ENCODE peak calls at places on chromosomes 5 and 9, in seven cellular contexts. One of them, this sample, is unnamed.

GRCh38 chr5:133906303-133906702 is 62.1 kb downstream of the C5orf15 start:
- ATAC-seq in SK-N-SH treated with all-trans-retinoic acid at 6 μM for 48 hours: no peak
- ATAC-seq in CD8-positive, alpha-beta T cell: no peak
- ATAC-seq in effector memory CD8-positive, alpha-beta T cell: no peak
- ATAC-seq in left lobe of liver: no peak
- ATAC-seq in stimulated activated naive CD8-positive, alpha-beta T cell treated with anti-CD3 and anti-CD28 coated beads, Interleukin-15, amount 100 ng/mL, for 72 hours: no peak
- ATAC-seq in activated CD8-positive, alpha-beta memory T cell treated with anti-CD3 and anti-CD28 coated beads, Interleukin-2, amount 10 ng/mL, durations not matched to agents 7 days and 5 days: no peak
- ATAC-seq in this sample: peak

GRCh38 chr5:143121135-143121474 is 282.4 kb downstream of the NR3C1 start:
- ATAC-seq in stimulated activated naive CD8-positive, alpha-beta T cell treated with anti-CD3 and anti-CD28 coated beads, Interleukin-15, amount 100 ng/mL, for 72 hours: peak
- ATAC-seq in SK-N-SH treated with all-trans-retinoic acid at 6 μM for 48 hours: no peak
- ATAC-seq in CD8-positive, alpha-beta T cell: peak
- ATAC-seq in left lobe of liver: no peak
- ATAC-seq in effector memory CD8-positive, alpha-beta T cell: peak
- ATAC-seq in activated CD8-positive, alpha-beta memory T cell treated with anti-CD3 and anti-CD28 coated beads, Interleukin-2, amount 10 ng/mL, durations not matched to agents 7 days and 5 days: peak
- ATAC-seq in this sample: peak

GRCh38 chr9:129394920-129395279 is 216.8 kb upstream of the IER5L start:
- ATAC-seq in CD8-positive, alpha-beta T cell: no peak
- ATAC-seq in stimulated activated naive CD8-positive, alpha-beta T cell treated with anti-CD3 and anti-CD28 coated beads, Interleukin-15, amount 100 ng/mL, for 72 hours: no peak
- ATAC-seq in effector memory CD8-positive, alpha-beta T cell: no peak
- ATAC-seq in activated CD8-positive, alpha-beta memory T cell treated with anti-CD3 and anti-CD28 coated beads, Interleukin-2, amount 10 ng/mL, durations not matched to agents 7 days and 5 days: no peak
- ATAC-seq in left lobe of liver: no peak
- ATAC-seq in SK-N-SH treated with all-trans-retinoic acid at 6 μM for 48 hours: no peak
- ATAC-seq in this sample: no peak

GRCh38 chr5:34672196-34672595 is 16.1 kb downstream of the RAI14 start:
- ATAC-seq in stimulated activated naive CD8-positive, alpha-beta T cell treated with anti-CD3 and anti-CD28 coated beads, Interleukin-15, amount 100 ng/mL, for 72 hours: no peak
- ATAC-seq in SK-N-SH treated with all-trans-retinoic acid at 6 μM for 48 hours: peak
- ATAC-seq in left lobe of liver: no peak
- ATAC-seq in effector memory CD8-positive, alpha-beta T cell: no peak
- ATAC-seq in activated CD8-positive, alpha-beta memory T cell treated with anti-CD3 and anti-CD28 coated beads, Interleukin-2, amount 10 ng/mL, durations not matched to agents 7 days and 5 days: no peak
- ATAC-seq in CD8-positive, alpha-beta T cell: no peak
- ATAC-seq in this sample: no peak

GRCh38 chr9:99092643-99093491 is 12.0 kb upstream of the TGFBR1 start:
- ATAC-seq in effector memory CD8-positive, alpha-beta T cell: peak
- ATAC-seq in stimulated activated naive CD8-positive, alpha-beta T cell treated with anti-CD3 and anti-CD28 coated beads, Interleukin-15, amount 100 ng/mL, for 72 hours: peak
- ATAC-seq in SK-N-SH treated with all-trans-retinoic acid at 6 μM for 48 hours: no peak
- ATAC-seq in activated CD8-positive, alpha-beta memory T cell treated with anti-CD3 and anti-CD28 coated beads, Interleukin-2, amount 10 ng/mL, durations not matched to agents 7 days and 5 days: peak
- ATAC-seq in left lobe of liver: no peak
- ATAC-seq in CD8-positive, alpha-beta T cell: peak
- ATAC-seq in this sample: peak

GRCh38 chr5:180390441-180391190 is 37.5 kb upstream of the GFPT2 start:
- ATAC-seq in effector memory CD8-positive, alpha-beta T cell: no peak
- ATAC-seq in left lobe of liver: no peak
- ATAC-seq in stimulated activated naive CD8-positive, alpha-beta T cell treated with anti-CD3 and anti-CD28 coated beads, Interleukin-15, amount 100 ng/mL, for 72 hours: no peak
- ATAC-seq in activated CD8-positive, alpha-beta memory T cell treated with anti-CD3 and anti-CD28 coated beads, Interleukin-2, amount 10 ng/mL, durations not matched to agents 7 days and 5 days: no peak
- ATAC-seq in SK-N-SH treated with all-trans-retinoic acid at 6 μM for 48 hours: no peak
- ATAC-seq in CD8-positive, alpha-beta T cell: no peak
- ATAC-seq in this sample: no peak

GRCh38 chr5:179777909-179778308 is 15.9 kb upstream of the LTC4S start:
- ATAC-seq in effector memory CD8-positive, alpha-beta T cell: no peak
- ATAC-seq in activated CD8-positive, alpha-beta memory T cell treated with anti-CD3 and anti-CD28 coated beads, Interleukin-2, amount 10 ng/mL, durations not matched to agents 7 days and 5 days: no peak
- ATAC-seq in stimulated activated naive CD8-positive, alpha-beta T cell treated with anti-CD3 and anti-CD28 coated beads, Interleukin-15, amount 100 ng/mL, for 72 hours: no peak
- ATAC-seq in SK-N-SH treated with all-trans-retinoic acid at 6 μM for 48 hours: no peak
- ATAC-seq in CD8-positive, alpha-beta T cell: no peak
- ATAC-seq in left lobe of liver: peak
- ATAC-seq in this sample: no peak

GRCh38 chr5:67983251-67983941 is 232.2 kb upstream of the PIK3R1 start:
- ATAC-seq in SK-N-SH treated with all-trans-retinoic acid at 6 μM for 48 hours: peak
- ATAC-seq in left lobe of liver: no peak
- ATAC-seq in CD8-positive, alpha-beta T cell: no peak
- ATAC-seq in stimulated activated naive CD8-positive, alpha-beta T cell treated with anti-CD3 and anti-CD28 coated beads, Interleukin-15, amount 100 ng/mL, for 72 hours: peak
- ATAC-seq in activated CD8-positive, alpha-beta memory T cell treated with anti-CD3 and anti-CD28 coated beads, Interleukin-2, amount 10 ng/mL, durations not matched to agents 7 days and 5 days: no peak
- ATAC-seq in effector memory CD8-positive, alpha-beta T cell: no peak
- ATAC-seq in this sample: peak

GRCh38 chr5:122089614-122090013 is 11.6 kb upstream of the LOX start:
- ATAC-seq in SK-N-SH treated with all-trans-retinoic acid at 6 μM for 48 hours: no peak
- ATAC-seq in effector memory CD8-positive, alpha-beta T cell: no peak
- ATAC-seq in CD8-positive, alpha-beta T cell: no peak
- ATAC-seq in left lobe of liver: no peak
- ATAC-seq in stimulated activated naive CD8-positive, alpha-beta T cell treated with anti-CD3 and anti-CD28 coated beads, Interleukin-15, amount 100 ng/mL, for 72 hours: no peak
- ATAC-seq in activated CD8-positive, alpha-beta memory T cell treated with anti-CD3 and anti-CD28 coated beads, Interleukin-2, amount 10 ng/mL, durations not matched to agents 7 days and 5 days: no peak
- ATAC-seq in this sample: no peak

GRCh38 chr5:79924936-79925893 is 65.8 kb downstream of the MTX3 start:
- ATAC-seq in effector memory CD8-positive, alpha-beta T cell: no peak
- ATAC-seq in SK-N-SH treated with all-trans-retinoic acid at 6 μM for 48 hours: peak
- ATAC-seq in stimulated activated naive CD8-positive, alpha-beta T cell treated with anti-CD3 and anti-CD28 coated beads, Interleukin-15, amount 100 ng/mL, for 72 hours: peak
- ATAC-seq in left lobe of liver: no peak
- ATAC-seq in CD8-positive, alpha-beta T cell: no peak
- ATAC-seq in activated CD8-positive, alpha-beta memory T cell treated with anti-CD3 and anti-CD28 coated beads, Interleukin-2, amount 10 ng/mL, durations not matched to agents 7 days and 5 days: peak
- ATAC-seq in this sample: peak

GRCh38 chr5:160537940-160538339 is 116.3 kb downstream of the PTTG1 start:
- ATAC-seq in CD8-positive, alpha-beta T cell: no peak
- ATAC-seq in left lobe of liver: no peak
- ATAC-seq in effector memory CD8-positive, alpha-beta T cell: no peak
- ATAC-seq in SK-N-SH treated with all-trans-retinoic acid at 6 μM for 48 hours: no peak
- ATAC-seq in activated CD8-positive, alpha-beta memory T cell treated with anti-CD3 and anti-CD28 coated beads, Interleukin-2, amount 10 ng/mL, durations not matched to agents 7 days and 5 days: no peak
- ATAC-seq in stimulated activated naive CD8-positive, alpha-beta T cell treated with anti-CD3 and anti-CD28 coated beads, Interleukin-15, amount 100 ng/mL, for 72 hours: peak
- ATAC-seq in this sample: peak

GRCh38 chr5:7673658-7674057 is 177.3 kb downstream of the CFAP90 start:
- ATAC-seq in activated CD8-positive, alpha-beta memory T cell treated with anti-CD3 and anti-CD28 coated beads, Interleukin-2, amount 10 ng/mL, durations not matched to agents 7 days and 5 days: no peak
- ATAC-seq in effector memory CD8-positive, alpha-beta T cell: no peak
- ATAC-seq in stimulated activated naive CD8-positive, alpha-beta T cell treated with anti-CD3 and anti-CD28 coated beads, Interleukin-15, amount 100 ng/mL, for 72 hours: no peak
- ATAC-seq in CD8-positive, alpha-beta T cell: no peak
- ATAC-seq in SK-N-SH treated with all-trans-retinoic acid at 6 μM for 48 hours: no peak
- ATAC-seq in left lobe of liver: no peak
- ATAC-seq in this sample: no peak

GRCh38 chr9:117464941-117465616 is 50.2 kb upstream of the ASTN2 start:
- ATAC-seq in effector memory CD8-positive, alpha-beta T cell: no peak
- ATAC-seq in CD8-positive, alpha-beta T cell: no peak
- ATAC-seq in left lobe of liver: no peak
- ATAC-seq in activated CD8-positive, alpha-beta memory T cell treated with anti-CD3 and anti-CD28 coated beads, Interleukin-2, amount 10 ng/mL, durations not matched to agents 7 days and 5 days: no peak
- ATAC-seq in SK-N-SH treated with all-trans-retinoic acid at 6 μM for 48 hours: no peak
- ATAC-seq in stimulated activated naive CD8-positive, alpha-beta T cell treated with anti-CD3 and anti-CD28 coated beads, Interleukin-15, amount 100 ng/mL, for 72 hours: no peak
- ATAC-seq in this sample: no peak

GRCh38 chr5:81402180-81402930 is 8.4 kb upstream of the ACOT12 start:
- ATAC-seq in left lobe of liver: peak
- ATAC-seq in CD8-positive, alpha-beta T cell: no peak
- ATAC-seq in effector memory CD8-positive, alpha-beta T cell: no peak
- ATAC-seq in stimulated activated naive CD8-positive, alpha-beta T cell treated with anti-CD3 and anti-CD28 coated beads, Interleukin-15, amount 100 ng/mL, for 72 hours: no peak
- ATAC-seq in SK-N-SH treated with all-trans-retinoic acid at 6 μM for 48 hours: no peak
- ATAC-seq in activated CD8-positive, alpha-beta memory T cell treated with anti-CD3 and anti-CD28 coated beads, Interleukin-2, amount 10 ng/mL, durations not matched to agents 7 days and 5 days: no peak
- ATAC-seq in this sample: no peak

GRCh38 chr5:138967806-138968448 is 92.8 kb upstream of the LRRTM2 start:
- ATAC-seq in left lobe of liver: no peak
- ATAC-seq in activated CD8-positive, alpha-beta memory T cell treated with anti-CD3 and anti-CD28 coated beads, Interleukin-2, amount 10 ng/mL, durations not matched to agents 7 days and 5 days: no peak
- ATAC-seq in CD8-positive, alpha-beta T cell: no peak
- ATAC-seq in stimulated activated naive CD8-positive, alpha-beta T cell treated with anti-CD3 and anti-CD28 coated beads, Interleukin-15, amount 100 ng/mL, for 72 hours: no peak
- ATAC-seq in effector memory CD8-positive, alpha-beta T cell: no peak
- ATAC-seq in SK-N-SH treated with all-trans-retinoic acid at 6 μM for 48 hours: no peak
- ATAC-seq in this sample: no peak

GRCh38 chr5:60821488-60822284 is 22.4 kb downstream of the ELOVL7 start:
- ATAC-seq in effector memory CD8-positive, alpha-beta T cell: no peak
- ATAC-seq in SK-N-SH treated with all-trans-retinoic acid at 6 μM for 48 hours: no peak
- ATAC-seq in left lobe of liver: no peak
- ATAC-seq in stimulated activated naive CD8-positive, alpha-beta T cell treated with anti-CD3 and anti-CD28 coated beads, Interleukin-15, amount 100 ng/mL, for 72 hours: no peak
- ATAC-seq in CD8-positive, alpha-beta T cell: no peak
- ATAC-seq in activated CD8-positive, alpha-beta memory T cell treated with anti-CD3 and anti-CD28 coated beads, Interleukin-2, amount 10 ng/mL, durations not matched to agents 7 days and 5 days: no peak
- ATAC-seq in this sample: no peak

GRCh38 chr5:125393416-125393815 is 647.0 kb upstream of the ZNF608 start:
- ATAC-seq in stimulated activated naive CD8-positive, alpha-beta T cell treated with anti-CD3 and anti-CD28 coated beads, Interleukin-15, amount 100 ng/mL, for 72 hours: no peak
- ATAC-seq in SK-N-SH treated with all-trans-retinoic acid at 6 μM for 48 hours: no peak
- ATAC-seq in effector memory CD8-positive, alpha-beta T cell: no peak
- ATAC-seq in left lobe of liver: no peak
- ATAC-seq in CD8-positive, alpha-beta T cell: no peak
- ATAC-seq in activated CD8-positive, alpha-beta memory T cell treated with anti-CD3 and anti-CD28 coated beads, Interleukin-2, amount 10 ng/mL, durations not matched to agents 7 days and 5 days: no peak
- ATAC-seq in this sample: no peak

GRCh38 chr9:14351206-14351605 is 37.3 kb upstream of the NFIB start:
- ATAC-seq in SK-N-SH treated with all-trans-retinoic acid at 6 μM for 48 hours: no peak
- ATAC-seq in activated CD8-positive, alpha-beta memory T cell treated with anti-CD3 and anti-CD28 coated beads, Interleukin-2, amount 10 ng/mL, durations not matched to agents 7 days and 5 days: no peak
- ATAC-seq in effector memory CD8-positive, alpha-beta T cell: no peak
- ATAC-seq in stimulated activated naive CD8-positive, alpha-beta T cell treated with anti-CD3 and anti-CD28 coated beads, Interleukin-15, amount 100 ng/mL, for 72 hours: no peak
- ATAC-seq in left lobe of liver: no peak
- ATAC-seq in CD8-positive, alpha-beta T cell: no peak
- ATAC-seq in this sample: no peak

GRCh38 chr9:13118294-13118693 is 161.2 kb downstream of the MPDZ start:
- ATAC-seq in CD8-positive, alpha-beta T cell: no peak
- ATAC-seq in left lobe of liver: no peak
- ATAC-seq in SK-N-SH treated with all-trans-retinoic acid at 6 μM for 48 hours: no peak
- ATAC-seq in activated CD8-positive, alpha-beta memory T cell treated with anti-CD3 and anti-CD28 coated beads, Interleukin-2, amount 10 ng/mL, durations not matched to agents 7 days and 5 days: no peak
- ATAC-seq in stimulated activated naive CD8-positive, alpha-beta T cell treated with anti-CD3 and anti-CD28 coated beads, Interleukin-15, amount 100 ng/mL, for 72 hours: no peak
- ATAC-seq in effector memory CD8-positive, alpha-beta T cell: no peak
- ATAC-seq in this sample: no peak

GRCh38 chr9:85425153-85425611 is 316.6 kb downstream of the AGTPBP1 start:
- ATAC-seq in effector memory CD8-positive, alpha-beta T cell: no peak
- ATAC-seq in left lobe of liver: peak
- ATAC-seq in SK-N-SH treated with all-trans-retinoic acid at 6 μM for 48 hours: peak
- ATAC-seq in activated CD8-positive, alpha-beta memory T cell treated with anti-CD3 and anti-CD28 coated beads, Interleukin-2, amount 10 ng/mL, durations not matched to agents 7 days and 5 days: peak
- ATAC-seq in stimulated activated naive CD8-positive, alpha-beta T cell treated with anti-CD3 and anti-CD28 coated beads, Interleukin-15, amount 100 ng/mL, for 72 hours: peak
- ATAC-seq in CD8-positive, alpha-beta T cell: no peak
- ATAC-seq in this sample: no peak

GRCh38 chr9:93380410-93381060 is 71.0 kb upstream of the FAM120A start:
- ATAC-seq in CD8-positive, alpha-beta T cell: no peak
- ATAC-seq in effector memory CD8-positive, alpha-beta T cell: no peak
- ATAC-seq in left lobe of liver: no peak
- ATAC-seq in SK-N-SH treated with all-trans-retinoic acid at 6 μM for 48 hours: no peak
- ATAC-seq in activated CD8-positive, alpha-beta memory T cell treated with anti-CD3 and anti-CD28 coated beads, Interleukin-2, amount 10 ng/mL, durations not matched to agents 7 days and 5 days: no peak
- ATAC-seq in stimulated activated naive CD8-positive, alpha-beta T cell treated with anti-CD3 and anti-CD28 coated beads, Interleukin-15, amount 100 ng/mL, for 72 hours: no peak
- ATAC-seq in this sample: no peak

GRCh38 chr5:111511174-111512025 is 935 bp downstream of the STARD4 start:
- ATAC-seq in left lobe of liver: no peak
- ATAC-seq in effector memory CD8-positive, alpha-beta T cell: peak
- ATAC-seq in CD8-positive, alpha-beta T cell: no peak
- ATAC-seq in stimulated activated naive CD8-positive, alpha-beta T cell treated with anti-CD3 and anti-CD28 coated beads, Interleukin-15, amount 100 ng/mL, for 72 hours: peak
- ATAC-seq in SK-N-SH treated with all-trans-retinoic acid at 6 μM for 48 hours: peak
- ATAC-seq in activated CD8-positive, alpha-beta memory T cell treated with anti-CD3 and anti-CD28 coated beads, Interleukin-2, amount 10 ng/mL, durations not matched to agents 7 days and 5 days: peak
- ATAC-seq in this sample: peak

GRCh38 chr9:16092627-16093091 is 539.8 kb downstream of the CCDC171 start:
- ATAC-seq in effector memory CD8-positive, alpha-beta T cell: no peak
- ATAC-seq in SK-N-SH treated with all-trans-retinoic acid at 6 μM for 48 hours: no peak
- ATAC-seq in CD8-positive, alpha-beta T cell: no peak
- ATAC-seq in stimulated activated naive CD8-positive, alpha-beta T cell treated with anti-CD3 and anti-CD28 coated beads, Interleukin-15, amount 100 ng/mL, for 72 hours: no peak
- ATAC-seq in left lobe of liver: no peak
- ATAC-seq in activated CD8-positive, alpha-beta memory T cell treated with anti-CD3 and anti-CD28 coated beads, Interleukin-2, amount 10 ng/mL, durations not matched to agents 7 days and 5 days: no peak
- ATAC-seq in this sample: no peak

GRCh38 chr5:194603-195209 is 3.4 kb downstream of the LRRC14B start:
- ATAC-seq in left lobe of liver: no peak
- ATAC-seq in SK-N-SH treated with all-trans-retinoic acid at 6 μM for 48 hours: no peak
- ATAC-seq in activated CD8-positive, alpha-beta memory T cell treated with anti-CD3 and anti-CD28 coated beads, Interleukin-2, amount 10 ng/mL, durations not matched to agents 7 days and 5 days: no peak
- ATAC-seq in stimulated activated naive CD8-positive, alpha-beta T cell treated with anti-CD3 and anti-CD28 coated beads, Interleukin-15, amount 100 ng/mL, for 72 hours: no peak
- ATAC-seq in effector memory CD8-positive, alpha-beta T cell: no peak
- ATAC-seq in CD8-positive, alpha-beta T cell: no peak
- ATAC-seq in this sample: no peak

GRCh38 chr9:68749579-68750159 is 44.6 kb downstream of the PIP5K1B start:
- ATAC-seq in CD8-positive, alpha-beta T cell: no peak
- ATAC-seq in effector memory CD8-positive, alpha-beta T cell: no peak
- ATAC-seq in stimulated activated naive CD8-positive, alpha-beta T cell treated with anti-CD3 and anti-CD28 coated beads, Interleukin-15, amount 100 ng/mL, for 72 hours: no peak
- ATAC-seq in activated CD8-positive, alpha-beta memory T cell treated with anti-CD3 and anti-CD28 coated beads, Interleukin-2, amount 10 ng/mL, durations not matched to agents 7 days and 5 days: no peak
- ATAC-seq in left lobe of liver: no peak
- ATAC-seq in SK-N-SH treated with all-trans-retinoic acid at 6 μM for 48 hours: no peak
- ATAC-seq in this sample: no peak

GRCh38 chr5:107997338-107997979 is 326.7 kb upstream of the EFNA5 start:
- ATAC-seq in SK-N-SH treated with all-trans-retinoic acid at 6 μM for 48 hours: no peak
- ATAC-seq in left lobe of liver: no peak
- ATAC-seq in CD8-positive, alpha-beta T cell: no peak
- ATAC-seq in stimulated activated naive CD8-positive, alpha-beta T cell treated with anti-CD3 and anti-CD28 coated beads, Interleukin-15, amount 100 ng/mL, for 72 hours: no peak
- ATAC-seq in effector memory CD8-positive, alpha-beta T cell: no peak
- ATAC-seq in activated CD8-positive, alpha-beta memory T cell treated with anti-CD3 and anti-CD28 coated beads, Interleukin-2, amount 10 ng/mL, durations not matched to agents 7 days and 5 days: no peak
- ATAC-seq in this sample: no peak

GRCh38 chr9:121751686-121752445 is 100.4 kb downstream of the DAB2IP start:
- ATAC-seq in activated CD8-positive, alpha-beta memory T cell treated with anti-CD3 and anti-CD28 coated beads, Interleukin-2, amount 10 ng/mL, durations not matched to agents 7 days and 5 days: no peak
- ATAC-seq in stimulated activated naive CD8-positive, alpha-beta T cell treated with anti-CD3 and anti-CD28 coated beads, Interleukin-15, amount 100 ng/mL, for 72 hours: no peak
- ATAC-seq in SK-N-SH treated with all-trans-retinoic acid at 6 μM for 48 hours: no peak
- ATAC-seq in CD8-positive, alpha-beta T cell: no peak
- ATAC-seq in left lobe of liver: peak
- ATAC-seq in effector memory CD8-positive, alpha-beta T cell: no peak
- ATAC-seq in this sample: no peak

GRCh38 chr5:61949680-61950435 is 356.1 kb upstream of the KIF2A start:
- ATAC-seq in stimulated activated naive CD8-positive, alpha-beta T cell treated with anti-CD3 and anti-CD28 coated beads, Interleukin-15, amount 100 ng/mL, for 72 hours: no peak
- ATAC-seq in effector memory CD8-positive, alpha-beta T cell: no peak
- ATAC-seq in CD8-positive, alpha-beta T cell: no peak
- ATAC-seq in SK-N-SH treated with all-trans-retinoic acid at 6 μM for 48 hours: no peak
- ATAC-seq in activated CD8-positive, alpha-beta memory T cell treated with anti-CD3 and anti-CD28 coated beads, Interleukin-2, amount 10 ng/mL, durations not matched to agents 7 days and 5 days: no peak
- ATAC-seq in left lobe of liver: no peak
- ATAC-seq in this sample: no peak

GRCh38 chr5:15683332-15683731 is 183.4 kb downstream of the FBXL7 start:
- ATAC-seq in CD8-positive, alpha-beta T cell: no peak
- ATAC-seq in SK-N-SH treated with all-trans-retinoic acid at 6 μM for 48 hours: no peak
- ATAC-seq in effector memory CD8-positive, alpha-beta T cell: no peak
- ATAC-seq in activated CD8-positive, alpha-beta memory T cell treated with anti-CD3 and anti-CD28 coated beads, Interleukin-2, amount 10 ng/mL, durations not matched to agents 7 days and 5 days: no peak
- ATAC-seq in left lobe of liver: peak
- ATAC-seq in stimulated activated naive CD8-positive, alpha-beta T cell treated with anti-CD3 and anti-CD28 coated beads, Interleukin-15, amount 100 ng/mL, for 72 hours: no peak
- ATAC-seq in this sample: no peak

GRCh38 chr9:94630833-94631232 is 8.5 kb downstream of the FBP1 start:
- ATAC-seq in stimulated activated naive CD8-positive, alpha-beta T cell treated with anti-CD3 and anti-CD28 coated beads, Interleukin-15, amount 100 ng/mL, for 72 hours: no peak
- ATAC-seq in activated CD8-positive, alpha-beta memory T cell treated with anti-CD3 and anti-CD28 coated beads, Interleukin-2, amount 10 ng/mL, durations not matched to agents 7 days and 5 days: no peak
- ATAC-seq in CD8-positive, alpha-beta T cell: no peak
- ATAC-seq in left lobe of liver: no peak
- ATAC-seq in SK-N-SH treated with all-trans-retinoic acid at 6 μM for 48 hours: no peak
- ATAC-seq in effector memory CD8-positive, alpha-beta T cell: no peak
- ATAC-seq in this sample: no peak

GRCh38 chr9:89360465-89360864 is 42.2 kb downstream of the SECISBP2 start:
- ATAC-seq in activated CD8-positive, alpha-beta memory T cell treated with anti-CD3 and anti-CD28 coated beads, Interleukin-2, amount 10 ng/mL, durations not matched to agents 7 days and 5 days: no peak
- ATAC-seq in CD8-positive, alpha-beta T cell: no peak
- ATAC-seq in SK-N-SH treated with all-trans-retinoic acid at 6 μM for 48 hours: no peak
- ATAC-seq in effector memory CD8-positive, alpha-beta T cell: no peak
- ATAC-seq in left lobe of liver: no peak
- ATAC-seq in stimulated activated naive CD8-positive, alpha-beta T cell treated with anti-CD3 and anti-CD28 coated beads, Interleukin-15, amount 100 ng/mL, for 72 hours: no peak
- ATAC-seq in this sample: no peak

GRCh38 chr9:93681316-93682154 is 105.2 kb downstream of the PHF2 start:
- ATAC-seq in stimulated activated naive CD8-positive, alpha-beta T cell treated with anti-CD3 and anti-CD28 coated beads, Interleukin-15, amount 100 ng/mL, for 72 hours: peak
- ATAC-seq in activated CD8-positive, alpha-beta memory T cell treated with anti-CD3 and anti-CD28 coated beads, Interleukin-2, amount 10 ng/mL, durations not matched to agents 7 days and 5 days: peak
- ATAC-seq in effector memory CD8-positive, alpha-beta T cell: no peak
- ATAC-seq in SK-N-SH treated with all-trans-retinoic acid at 6 μM for 48 hours: peak
- ATAC-seq in CD8-positive, alpha-beta T cell: no peak
- ATAC-seq in left lobe of liver: peak
- ATAC-seq in this sample: peak

GRCh38 chr9:128909859-128910258 is 10.9 kb upstream of the PHYHD1 start:
- ATAC-seq in effector memory CD8-positive, alpha-beta T cell: peak
- ATAC-seq in SK-N-SH treated with all-trans-retinoic acid at 6 μM for 48 hours: no peak
- ATAC-seq in CD8-positive, alpha-beta T cell: no peak
- ATAC-seq in left lobe of liver: no peak
- ATAC-seq in stimulated activated naive CD8-positive, alpha-beta T cell treated with anti-CD3 and anti-CD28 coated beads, Interleukin-15, amount 100 ng/mL, for 72 hours: peak
- ATAC-seq in activated CD8-positive, alpha-beta memory T cell treated with anti-CD3 and anti-CD28 coated beads, Interleukin-2, amount 10 ng/mL, durations not matched to agents 7 days and 5 days: no peak
- ATAC-seq in this sample: no peak

GRCh38 chr9:2963307-2963706 is 119.4 kb upstream of the PUM3 start:
- ATAC-seq in SK-N-SH treated with all-trans-retinoic acid at 6 μM for 48 hours: no peak
- ATAC-seq in left lobe of liver: no peak
- ATAC-seq in effector memory CD8-positive, alpha-beta T cell: no peak
- ATAC-seq in CD8-positive, alpha-beta T cell: no peak
- ATAC-seq in stimulated activated naive CD8-positive, alpha-beta T cell treated with anti-CD3 and anti-CD28 coated beads, Interleukin-15, amount 100 ng/mL, for 72 hours: no peak
- ATAC-seq in activated CD8-positive, alpha-beta memory T cell treated with anti-CD3 and anti-CD28 coated beads, Interleukin-2, amount 10 ng/mL, durations not matched to agents 7 days and 5 days: no peak
- ATAC-seq in this sample: no peak

GRCh38 chr9:108761530-108762347 is 94.0 kb downstream of the ACTL7B start:
- ATAC-seq in SK-N-SH treated with all-trans-retinoic acid at 6 μM for 48 hours: peak
- ATAC-seq in stimulated activated naive CD8-positive, alpha-beta T cell treated with anti-CD3 and anti-CD28 coated beads, Interleukin-15, amount 100 ng/mL, for 72 hours: peak
- ATAC-seq in effector memory CD8-positive, alpha-beta T cell: no peak
- ATAC-seq in left lobe of liver: peak
- ATAC-seq in CD8-positive, alpha-beta T cell: no peak
- ATAC-seq in activated CD8-positive, alpha-beta memory T cell treated with anti-CD3 and anti-CD28 coated beads, Interleukin-2, amount 10 ng/mL, durations not matched to agents 7 days and 5 days: no peak
- ATAC-seq in this sample: no peak

This sample was measured in activated T-helper 17 cell treated with anti-CD3 and anti-CD28 coated beads, Interleukin-2, amount 50 U/mL, for 72 hours.